ENCODE peak calls at places on chromosomes 13 and 19, in seven cellular contexts. One of them, this sample, is unnamed.

GRCh38 chr13:113978741-113979481 is 5.0 kb upstream of the C13orf46 start:
- DNase-seq in body of pancreas: no peak
- DNase-seq in pancreas: no peak
- DNase-seq in IMR-90: no peak
- DNase-seq in esophagus squamous epithelium: no peak
- DNase-seq in A549: no peak
- DNase-seq in ovary: no peak
- DNase-seq in this sample: no peak

GRCh38 chr19:38721977-38722773 is 22.1 kb downstream of the CAPN12 start:
- DNase-seq in body of pancreas: peak
- DNase-seq in pancreas: peak
- DNase-seq in IMR-90: no peak
- DNase-seq in esophagus squamous epithelium: no peak
- DNase-seq in A549: no peak
- DNase-seq in ovary: no peak
- DNase-seq in this sample: no peak

GRCh38 chr19:2751438-2751830 is 11.6 kb upstream of the SLC39A3 start:
- DNase-seq in body of pancreas: no peak
- DNase-seq in pancreas: no peak
- DNase-seq in IMR-90: no peak
- DNase-seq in esophagus squamous epithelium: no peak
- DNase-seq in A549: no peak
- DNase-seq in ovary: no peak
- DNase-seq in this sample: peak

GRCh38 chr19:6540918-6541689 is 10.3 kb downstream of the TNFSF9 start:
- DNase-seq in body of pancreas: no peak
- DNase-seq in pancreas: no peak
- DNase-seq in IMR-90: no peak
- DNase-seq in esophagus squamous epithelium: no peak
- DNase-seq in A549: no peak
- DNase-seq in ovary: no peak
- DNase-seq in this sample: no peak

GRCh38 chr13:110801044-110801443 is 87.5 kb downstream of the ING1 start:
- DNase-seq in body of pancreas: no peak
- DNase-seq in pancreas: no peak
- DNase-seq in IMR-90: no peak
- DNase-seq in esophagus squamous epithelium: no peak
- DNase-seq in A549: no peak
- DNase-seq in ovary: no peak
- DNase-seq in this sample: no peak

GRCh38 chr19:53947624-53948023 is 15.1 kb upstream of the CACNG8 start:
- DNase-seq in body of pancreas: no peak
- DNase-seq in pancreas: no peak
- DNase-seq in IMR-90: no peak
- DNase-seq in esophagus squamous epithelium: no peak
- DNase-seq in A549: peak
- DNase-seq in ovary: no peak
- DNase-seq in this sample: no peak

GRCh38 chr13:96940961-96941360 is 53.3 kb downstream of the OXGR1 start:
- DNase-seq in body of pancreas: no peak
- DNase-seq in pancreas: no peak
- DNase-seq in IMR-90: no peak
- DNase-seq in esophagus squamous epithelium: no peak
- DNase-seq in A549: no peak
- DNase-seq in ovary: no peak
- DNase-seq in this sample: no peak

GRCh38 chr13:35716186-35716585 is 239.7 kb upstream of the MAB21L1 start:
- DNase-seq in body of pancreas: no peak
- DNase-seq in pancreas: no peak
- DNase-seq in IMR-90: peak
- DNase-seq in esophagus squamous epithelium: no peak
- DNase-seq in A549: no peak
- DNase-seq in ovary: no peak
- DNase-seq in this sample: no peak

GRCh38 chr13:112588490-112589297 is 741 bp upstream of the TUBGCP3 start:
- DNase-seq in body of pancreas: peak
- DNase-seq in pancreas: peak
- DNase-seq in IMR-90: no peak
- DNase-seq in esophagus squamous epithelium: no peak
- DNase-seq in A549: no peak
- DNase-seq in ovary: no peak
- DNase-seq in this sample: no peak

GRCh38 chr13:113022391-113023216 is 53.6 kb downstream of the MCF2L start:
- DNase-seq in body of pancreas: no peak
- DNase-seq in pancreas: no peak
- DNase-seq in IMR-90: no peak
- DNase-seq in esophagus squamous epithelium: no peak
- DNase-seq in A549: no peak
- DNase-seq in ovary: no peak
- DNase-seq in this sample: no peak

GRCh38 chr19:17755977-17756670 is 4.8 kb downstream of the FCHO1 start:
- DNase-seq in body of pancreas: peak
- DNase-seq in pancreas: peak
- DNase-seq in IMR-90: peak
- DNase-seq in esophagus squamous epithelium: no peak
- DNase-seq in A549: peak
- DNase-seq in ovary: no peak
- DNase-seq in this sample: no peak

GRCh38 chr19:571127-571974 is 1.0 kb upstream of the BSG start:
- DNase-seq in body of pancreas: peak
- DNase-seq in pancreas: peak
- DNase-seq in IMR-90: peak
- DNase-seq in esophagus squamous epithelium: no peak
- DNase-seq in A549: peak
- DNase-seq in ovary: peak
- DNase-seq in this sample: no peak

GRCh38 chr13:91331047-91331915 is 16.2 kb upstream of the MIR17HG start:
- DNase-seq in body of pancreas: no peak
- DNase-seq in pancreas: no peak
- DNase-seq in IMR-90: no peak
- DNase-seq in esophagus squamous epithelium: no peak
- DNase-seq in A549: no peak
- DNase-seq in ovary: no peak
- DNase-seq in this sample: no peak

GRCh38 chr13:65095118-65095517 is 2135.0 kb downstream of the PCDH9 start:
- DNase-seq in body of pancreas: no peak
- DNase-seq in pancreas: no peak
- DNase-seq in IMR-90: no peak
- DNase-seq in esophagus squamous epithelium: no peak
- DNase-seq in A549: no peak
- DNase-seq in ovary: no peak
- DNase-seq in this sample: no peak

GRCh38 chr13:103000157-103000556 is 66.1 kb downstream of the SLC10A2 start:
- DNase-seq in body of pancreas: no peak
- DNase-seq in pancreas: no peak
- DNase-seq in IMR-90: no peak
- DNase-seq in esophagus squamous epithelium: no peak
- DNase-seq in A549: no peak
- DNase-seq in ovary: no peak
- DNase-seq in this sample: no peak

GRCh38 chr13:94431987-94432386 is 47.5 kb downstream of the DCT start:
- DNase-seq in body of pancreas: no peak
- DNase-seq in pancreas: no peak
- DNase-seq in IMR-90: no peak
- DNase-seq in esophagus squamous epithelium: no peak
- DNase-seq in A549: no peak
- DNase-seq in ovary: no peak
- DNase-seq in this sample: no peak

GRCh38 chr19:45234089-45234869 is 10.9 kb downstream of the EXOC3L2 start:
- DNase-seq in body of pancreas: no peak
- DNase-seq in pancreas: no peak
- DNase-seq in IMR-90: no peak
- DNase-seq in esophagus squamous epithelium: no peak
- DNase-seq in A549: no peak
- DNase-seq in ovary: no peak
- DNase-seq in this sample: no peak

GRCh38 chr19:18350490-18350889 is 10.1 kb downstream of the PGPEP1 start:
- DNase-seq in body of pancreas: no peak
- DNase-seq in pancreas: no peak
- DNase-seq in IMR-90: no peak
- DNase-seq in esophagus squamous epithelium: no peak
- DNase-seq in A549: no peak
- DNase-seq in ovary: no peak
- DNase-seq in this sample: no peak

GRCh38 chr13:96020155-96020575 is 33.0 kb downstream of the UGGT2 start:
- DNase-seq in body of pancreas: peak
- DNase-seq in pancreas: no peak
- DNase-seq in IMR-90: peak
- DNase-seq in esophagus squamous epithelium: no peak
- DNase-seq in A549: peak
- DNase-seq in ovary: no peak
- DNase-seq in this sample: no peak

GRCh38 chr19:23887642-23888041 is 27.0 kb upstream of the ZNF726 start:
- DNase-seq in body of pancreas: no peak
- DNase-seq in pancreas: no peak
- DNase-seq in IMR-90: no peak
- DNase-seq in esophagus squamous epithelium: no peak
- DNase-seq in A549: peak
- DNase-seq in ovary: no peak
- DNase-seq in this sample: no peak

GRCh38 chr19:15288146-15288963 is 44.0 kb downstream of the BRD4 start:
- DNase-seq in body of pancreas: no peak
- DNase-seq in pancreas: no peak
- DNase-seq in IMR-90: peak
- DNase-seq in esophagus squamous epithelium: no peak
- DNase-seq in A549: no peak
- DNase-seq in ovary: no peak
- DNase-seq in this sample: no peak

GRCh38 chr13:42525035-42525504 is 48.9 kb upstream of the TNFSF11 start:
- DNase-seq in body of pancreas: peak
- DNase-seq in pancreas: no peak
- DNase-seq in IMR-90: no peak
- DNase-seq in esophagus squamous epithelium: no peak
- DNase-seq in A549: peak
- DNase-seq in ovary: no peak
- DNase-seq in this sample: peak

GRCh38 chr19:5667751-5668271 is 12.5 kb downstream of the MICOS13 start:
- DNase-seq in body of pancreas: no peak
- DNase-seq in pancreas: no peak
- DNase-seq in IMR-90: no peak
- DNase-seq in esophagus squamous epithelium: no peak
- DNase-seq in A549: no peak
- DNase-seq in ovary: no peak
- DNase-seq in this sample: no peak

DNA sequence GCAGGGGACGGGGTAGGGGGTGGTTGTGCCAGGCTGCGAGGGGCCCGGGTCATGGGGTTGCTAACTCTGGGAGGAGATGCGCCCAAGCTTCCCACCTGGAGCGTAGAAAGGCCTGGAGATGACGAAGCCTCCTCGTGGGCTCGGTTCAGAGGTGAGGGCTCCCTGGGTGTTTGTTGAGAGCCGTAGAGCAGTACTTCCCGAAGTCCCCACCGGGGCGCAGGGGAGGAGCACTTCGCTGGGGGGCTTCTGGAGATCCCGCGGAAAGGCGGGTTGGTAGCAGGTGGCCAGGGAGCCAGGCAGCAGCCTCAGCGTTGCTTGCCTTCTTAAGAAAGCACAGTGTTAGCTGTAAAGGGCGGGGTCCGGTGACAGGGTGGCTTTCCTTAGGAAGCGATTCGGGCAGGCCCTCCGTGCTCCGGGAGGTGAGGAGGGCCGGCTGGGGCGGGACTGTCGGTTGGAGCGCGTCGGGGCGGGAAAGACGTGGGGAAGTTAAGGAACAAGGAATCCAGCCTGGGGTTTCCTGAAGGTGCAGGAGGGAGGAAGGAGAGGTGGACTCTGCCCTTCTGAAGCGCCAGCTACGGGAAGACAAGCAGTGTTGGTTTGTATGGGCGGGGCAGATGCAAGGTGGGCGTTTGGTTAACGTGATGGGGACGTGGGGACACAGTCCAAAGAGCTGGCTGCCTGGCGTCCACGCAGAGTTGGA is 3.3 kb downstream of the VSTM2B start:
- DNase-seq in body of pancreas: no peak
- DNase-seq in pancreas: no peak
- DNase-seq in IMR-90: no peak
- DNase-seq in esophagus squamous epithelium: no peak
- DNase-seq in A549: peak
- DNase-seq in ovary: no peak
- DNase-seq in this sample: no peak
- H3K4me3 ChIP-seq in body of pancreas: no peak
- H3K4me3 ChIP-seq in pancreas: no peak
- H3K4me3 ChIP-seq in IMR-90: no peak
- H3K4me3 ChIP-seq in esophagus squamous epithelium: peak
- H3K4me3 ChIP-seq in A549: peak
- H3K4me3 ChIP-seq in ovary: no peak
- H3K4me3 ChIP-seq in this sample: no peak

GRCh38 chr13:51359352-51359751 is 19.9 kb downstream of the SERPINE3 start:
- DNase-seq in body of pancreas: no peak
- DNase-seq in pancreas: no peak
- DNase-seq in IMR-90: no peak
- DNase-seq in esophagus squamous epithelium: no peak
- DNase-seq in A549: no peak
- DNase-seq in ovary: no peak
- DNase-seq in this sample: no peak
- H3K27ac ChIP-seq in body of pancreas: no peak
- H3K27ac ChIP-seq in pancreas: no peak
- H3K27ac ChIP-seq in IMR-90: no peak
- H3K27ac ChIP-seq in esophagus squamous epithelium: no peak
- H3K27ac ChIP-seq in A549: no peak
- H3K27ac ChIP-seq in ovary: no peak
- H3K27ac ChIP-seq in this sample: no peak

GRCh38 chr13:30908416-30908980 is 2.4 kb downstream of the MEDAG start:
- DNase-seq in body of pancreas: no peak
- DNase-seq in pancreas: no peak
- DNase-seq in IMR-90: peak
- DNase-seq in esophagus squamous epithelium: no peak
- DNase-seq in A549: no peak
- DNase-seq in ovary: peak
- DNase-seq in this sample: no peak

GRCh38 chr13:30906411-30906990 is 430 bp downstream of the MEDAG start:
- DNase-seq in body of pancreas: no peak
- DNase-seq in pancreas: peak
- DNase-seq in IMR-90: no peak
- DNase-seq in esophagus squamous epithelium: no peak
- DNase-seq in A549: no peak
- DNase-seq in ovary: peak
- DNase-seq in this sample: no peak

GRCh38 chr13:30907167-30907761 is 1.2 kb downstream of the MEDAG start:
- DNase-seq in body of pancreas: no peak
- DNase-seq in pancreas: no peak
- DNase-seq in IMR-90: peak
- DNase-seq in esophagus squamous epithelium: no peak
- DNase-seq in A549: no peak
- DNase-seq in ovary: peak
- DNase-seq in this sample: peak

GRCh38 chr13:30904043-30904442 is 2.0 kb upstream of the MEDAG start:
- DNase-seq in body of pancreas: no peak
- DNase-seq in pancreas: no peak
- DNase-seq in IMR-90: peak
- DNase-seq in esophagus squamous epithelium: no peak
- DNase-seq in A549: no peak
- DNase-seq in ovary: no peak
- DNase-seq in this sample: no peak

GRCh38 chr13:30905932-30906383 is at the start of gene MEDAG:
- DNase-seq in body of pancreas: peak
- DNase-seq in pancreas: peak
- DNase-seq in IMR-90: peak
- DNase-seq in esophagus squamous epithelium: peak
- DNase-seq in A549: no peak
- DNase-seq in ovary: peak
- DNase-seq in this sample: no peak
- H3K4me3 ChIP-seq in body of pancreas: no peak
- H3K4me3 ChIP-seq in pancreas: no peak
- H3K4me3 ChIP-seq in IMR-90: no peak
- H3K4me3 ChIP-seq in esophagus squamous epithelium: peak
- H3K4me3 ChIP-seq in A549: peak
- H3K4me3 ChIP-seq in ovary: peak
- H3K4me3 ChIP-seq in this sample: no peak

GRCh38 chr19:14183741-14184395 is 22.1 kb downstream of the ADGRL1 start:
- DNase-seq in body of pancreas: no peak
- DNase-seq in pancreas: no peak
- DNase-seq in IMR-90: no peak
- DNase-seq in esophagus squamous epithelium: no peak
- DNase-seq in A549: no peak
- DNase-seq in ovary: no peak
- DNase-seq in this sample: no peak
- H3K27ac ChIP-seq in body of pancreas: no peak
- H3K27ac ChIP-seq in pancreas: no peak
- H3K27ac ChIP-seq in IMR-90: no peak
- H3K27ac ChIP-seq in esophagus squamous epithelium: no peak
- H3K27ac ChIP-seq in A549: no peak
- H3K27ac ChIP-seq in ovary: no peak
- H3K27ac ChIP-seq in this sample: no peak

This sample was measured in SJSA1.